ENCODE peak calls at places on chromosomes 1 and 21, in four cellular contexts. One of them, this sample, is unnamed.

GRCh38 chr1:5834477-5835178 is 157.6 kb downstream of the NPHP4 start:
- DNase-seq in LoVo: no peak
- DNase-seq in AG09309: no peak
- DNase-seq in AG04450: no peak
- DNase-seq in this sample: no peak

GRCh38 chr21:42439284-42440186 is 35.8 kb downstream of the UBASH3A start:
- DNase-seq in AG04450: no peak
- DNase-seq in LoVo: no peak
- DNase-seq in AG09309: no peak
- DNase-seq in this sample: no peak

GRCh38 chr1:29736582-29737188 is 500.4 kb downstream of the PTPRU start:
- DNase-seq in AG04450: peak; percentile 18
- DNase-seq in LoVo: peak; percentile 34
- DNase-seq in AG09309: peak; percentile 5
- DNase-seq in this sample: no peak

GRCh38 chr1:233034845-233035244 is 84.4 kb downstream of the NTPCR start:
- DNase-seq in AG09309: no peak
- DNase-seq in AG04450: no peak
- DNase-seq in LoVo: no peak
- DNase-seq in this sample: no peak

GRCh38 chr21:33578959-33579542 is 9.4 kb downstream of the DONSON start:
- DNase-seq in LoVo: no peak
- DNase-seq in AG04450: no peak
- DNase-seq in AG09309: no peak
- DNase-seq in this sample: no peak

GRCh38 chr1:59685101-59685500 is 129.6 kb upstream of the HOOK1 start:
- DNase-seq in AG04450: no peak
- DNase-seq in LoVo: no peak
- DNase-seq in AG09309: no peak
- DNase-seq in this sample: no peak

GRCh38 chr1:228000416-228000815 is 6.4 kb upstream of the WNT3A start:
- DNase-seq in AG09309: no peak
- DNase-seq in LoVo: no peak
- DNase-seq in AG04450: no peak
- DNase-seq in this sample: no peak

GRCh38 chr1:176501596-176501995 is 38.6 kb downstream of the PAPPA2 start:
- DNase-seq in AG04450: no peak
- DNase-seq in LoVo: no peak
- DNase-seq in AG09309: no peak
- DNase-seq in this sample: peak; percentile 57

GRCh38 chr1:186212574-186213224 is 162.4 kb downstream of the TPR start:
- DNase-seq in AG09309: peak; percentile 85
- DNase-seq in LoVo: peak; percentile 74
- DNase-seq in AG04450: peak; percentile 94
- DNase-seq in this sample: peak; percentile 65

GRCh38 chr1:30919025-30919881 is 10.7 kb upstream of the SDC3 start:
- DNase-seq in LoVo: no peak
- DNase-seq in AG09309: no peak
- DNase-seq in AG04450: peak; percentile 55
- DNase-seq in this sample: peak; percentile 37

GRCh38 chr21:44639331-44639655 is 2.1 kb downstream of the KRTAP10-10 start:
- DNase-seq in LoVo: no peak
- DNase-seq in AG04450: no peak
- DNase-seq in AG09309: no peak
- DNase-seq in this sample: no peak

GRCh38 chr21:29481641-29482040 is 182.9 kb downstream of the BACH1 start:
- DNase-seq in AG04450: peak; percentile 53
- DNase-seq in LoVo: no peak
- DNase-seq in AG09309: peak; percentile 50
- DNase-seq in this sample: no peak

GRCh38 chr1:65195495-65196417 is 47.8 kb downstream of the AK4 start:
- DNase-seq in AG09309: no peak
- DNase-seq in AG04450: no peak
- DNase-seq in LoVo: no peak
- DNase-seq in this sample: no peak

GRCh38 chr1:163528710-163529348 is 207.1 kb downstream of the NUF2 start:
- DNase-seq in AG04450: no peak
- DNase-seq in LoVo: peak; percentile 5
- DNase-seq in AG09309: no peak
- DNase-seq in this sample: no peak

GRCh38 chr21:46146856-46147255 is 8.5 kb downstream of the FTCD start:
- DNase-seq in AG04450: no peak
- DNase-seq in AG09309: no peak
- DNase-seq in LoVo: no peak
- DNase-seq in this sample: no peak

GRCh38 chr1:226104671-226105121 is 42.2 kb downstream of the H3-3A start:
- DNase-seq in AG04450: no peak
- DNase-seq in LoVo: no peak
- DNase-seq in AG09309: no peak
- DNase-seq in this sample: no peak

GRCh38 chr1:17215545-17215890 is 10.6 kb downstream of the PADI1 start:
- DNase-seq in LoVo: no peak
- DNase-seq in AG09309: no peak
- DNase-seq in AG04450: no peak
- DNase-seq in this sample: no peak

This sample was measured in kidney epithelial cell.